ENCODE peak calls at places on chromosomes 2 and 18, in four cellular contexts. A, V, U and R are unnamed samples.

GRCh38 chr2:205712508-205712907 is 30.2 kb downstream of the NRP2 start:
- DNase-seq in V (no peak), A (no peak), U (no peak), R (no peak)

GRCh38 chr2:3223080-3223923 is 154.3 kb downstream of the EIPR1 start:
- DNase-seq in A (no peak), U (no peak), V (peak), R (no peak)

GRCh38 chr18:21489119-21489750 is 111.3 kb downstream of the ESCO1 start:
- DNase-seq in A (peak), U (peak), V (no peak), R (peak)

GRCh38 chr18:41436772-41437171 is 518.3 kb upstream of the PIK3C3 start:
- DNase-seq in U (no peak), A (no peak), V (no peak), R (no peak)

GRCh38 chr2:61789807-61790602 is 63.9 kb downstream of the FAM161A start:
- DNase-seq in A (no peak), V (no peak), U (no peak), R (no peak)

GRCh38 chr2:133674433-133675331 is 106.4 kb upstream of the NCKAP5 start:
- DNase-seq in V (no peak), U (peak), A (no peak), R (peak)

GRCh38 chr2:224278531-224278930 is 123.4 kb downstream of the FAM124B start:
- DNase-seq in U (no peak), A (no peak), V (no peak), R (no peak)

GRCh38 chr2:30629866-30630265 is 177.4 kb downstream of the CAPN13 start:
- DNase-seq in V (no peak), A (no peak), U (no peak), R (no peak)

GRCh38 chr2:53035153-53035552 is 732.5 kb upstream of the CHAC2 start:
- DNase-seq in U (no peak), A (no peak), V (no peak), R (no peak)

GRCh38 chr2:188322569-188323531 is 31.2 kb downstream of the GULP1 start:
- DNase-seq in V (no peak), A (no peak), U (no peak), R (no peak)

GRCh38 chr2:63980794-63981193 is 38.4 kb downstream of the VPS54 start:
- DNase-seq in V (no peak), A (no peak), U (no peak), R (no peak)

GRCh38 chr2:134395779-134396178 is 141.9 kb downstream of the MGAT5 start:
- DNase-seq in V (no peak), U (no peak), A (no peak), R (no peak)

DNA sequence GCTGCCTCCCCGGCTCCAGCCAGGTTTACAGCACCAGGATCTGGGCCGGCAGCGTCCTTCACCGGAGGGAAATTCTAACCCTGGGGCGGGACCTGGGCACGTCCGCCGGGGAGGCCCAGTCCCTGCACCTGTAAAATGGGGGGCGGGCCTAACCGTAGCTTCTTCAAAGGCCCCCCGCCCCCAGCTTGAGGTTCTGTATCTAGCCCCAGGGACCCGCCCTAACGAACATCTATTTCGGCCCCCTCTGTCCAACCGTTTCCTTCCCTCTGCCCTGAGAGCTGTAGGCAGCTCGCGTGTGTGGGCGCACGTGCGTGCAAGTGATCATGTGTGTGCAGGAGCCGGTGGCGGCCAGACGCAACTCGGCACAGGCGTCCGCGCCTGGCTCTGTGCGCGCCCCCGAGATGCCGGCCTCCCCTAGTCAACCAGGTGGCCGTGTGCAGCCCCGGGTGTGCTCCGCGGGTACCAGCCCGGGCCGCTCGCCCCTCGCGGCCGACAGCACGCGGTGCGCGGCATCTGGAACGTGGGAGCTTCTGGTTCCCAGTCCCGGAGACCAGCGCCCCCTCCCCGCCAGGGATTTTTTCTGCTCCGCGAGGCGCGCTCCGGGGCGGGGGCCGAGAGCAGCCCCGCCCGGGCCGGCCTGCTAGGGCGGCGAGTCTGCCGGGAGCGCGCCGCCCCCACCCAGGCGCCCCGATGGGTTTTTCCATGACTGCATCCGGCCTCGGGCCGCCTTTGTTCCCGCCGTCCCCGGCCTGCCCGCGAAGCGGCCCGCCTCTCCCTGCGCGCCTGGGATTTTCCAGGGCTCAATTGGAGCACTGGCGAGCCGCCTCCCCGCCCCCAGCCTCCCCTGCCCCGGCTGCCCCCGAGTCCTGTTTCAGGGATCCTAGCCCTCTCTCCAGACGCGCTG is 21.2 kb downstream of the TEX44 start:
- DNase-seq in A (peak), U (peak), V (peak), R (peak)
- TF ChIP-seq CREM in A (no peak), U (no peak), V (peak), R (no peak)

GRCh38 chr2:227889336-227889735 is 17.9 kb downstream of the DAW1 start:
- DNase-seq in V (no peak), A (no peak), U (no peak), R (no peak)
- TF ChIP-seq CREM in V (no peak), A (no peak), U (no peak), R (no peak)

DNA sequence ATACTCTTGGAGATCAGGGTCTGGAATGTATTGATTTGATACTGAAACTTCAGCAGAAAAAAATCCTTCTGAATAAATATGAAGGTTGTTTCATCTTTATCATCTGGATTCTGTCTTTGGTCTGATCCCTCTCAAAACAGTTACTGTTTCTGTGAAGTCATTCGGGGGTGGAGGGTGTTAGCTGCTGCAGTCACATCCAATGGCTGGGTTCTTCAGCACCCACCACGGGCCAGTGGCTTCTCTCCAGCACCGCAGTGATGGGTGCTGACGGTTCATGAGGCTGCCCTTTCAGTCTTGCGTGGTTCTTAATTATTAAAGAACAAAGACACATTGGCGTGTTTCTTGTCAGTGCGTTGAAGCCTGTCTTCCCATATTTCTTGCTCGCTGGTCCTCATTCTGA is 148.0 kb downstream of the LDLRAD4 start:
- DNase-seq in U (no peak), A (no peak), V (no peak), R (no peak)
- TF ChIP-seq CREM in U (no peak), A (no peak), V (no peak), R (no peak)

DNA sequence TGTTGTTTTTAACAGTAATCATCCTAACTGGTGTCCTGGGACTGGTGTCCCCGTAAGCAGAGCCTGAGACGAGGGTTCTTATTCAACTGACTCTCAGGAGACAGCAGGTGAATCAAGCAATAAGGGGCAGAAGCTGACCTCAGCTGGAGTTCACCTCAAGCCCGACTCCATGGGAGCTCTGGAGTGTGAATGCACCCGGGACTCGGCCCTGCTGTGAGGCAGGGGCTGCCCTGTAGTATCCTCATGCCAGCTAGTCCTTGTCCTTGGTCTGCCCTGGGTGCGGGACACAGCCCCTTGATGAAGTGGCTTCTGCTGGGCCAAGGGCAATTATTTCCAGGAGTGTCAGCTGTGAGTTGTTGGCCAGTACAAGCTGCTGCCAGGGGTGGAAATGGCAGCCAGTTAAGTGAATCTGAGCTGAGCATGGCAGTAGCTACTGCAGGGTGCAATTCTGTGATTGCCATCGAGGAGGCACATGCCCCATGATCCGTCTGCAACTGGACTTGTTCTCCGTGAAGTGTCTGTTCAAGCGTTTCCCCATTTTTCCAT is 54.9 kb upstream of the OTOS start:
- DNase-seq in A (no peak), U (no peak), V (no peak), R (no peak)
- TF ChIP-seq CREM in A (no peak), U (no peak), V (no peak), R (no peak)

DNA sequence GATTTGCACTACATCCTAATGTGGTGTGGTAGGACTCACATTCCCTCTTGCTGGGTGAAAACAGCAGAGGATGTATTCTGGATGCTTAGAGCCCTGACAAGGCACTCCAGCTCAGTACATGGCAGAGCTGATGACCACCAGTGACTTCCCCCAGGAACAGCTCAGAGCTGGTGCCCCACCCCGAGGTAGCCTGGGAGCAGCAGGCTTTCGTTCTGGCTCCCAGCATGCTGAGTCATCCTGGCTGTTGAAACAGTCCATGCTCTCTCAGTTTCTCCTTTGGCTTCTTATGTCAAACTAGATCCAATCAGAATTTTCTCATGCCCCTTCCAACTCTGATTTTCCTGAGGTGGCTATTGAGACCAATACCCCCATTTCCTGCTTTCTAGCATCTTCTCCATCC is 438.2 kb downstream of the NBAS start:
- DNase-seq in U (no peak), A (peak), V (no peak), R (no peak)
- TF ChIP-seq CREM in U (no peak), A (no peak), V (no peak), R (no peak)

GRCh38 chr2:73268831-73269685 is 15.2 kb downstream of the FBXO41 start:
- DNase-seq in U (peak), A (no peak), V (no peak), R (no peak)
- TF ChIP-seq CREM in U (peak), A (no peak), V (no peak), R (no peak)

GRCh38 chr18:36217348-36217747 is 30.1 kb downstream of the MOCOS start:
- DNase-seq in V (no peak), A (no peak), U (no peak), R (peak)

GRCh38 chr18:36212978-36213303 is 25.6 kb downstream of the MOCOS start:
- DNase-seq in U (no peak), V (no peak), A (no peak), R (no peak)

GRCh38 chr18:36214811-36215210 is 27.5 kb downstream of the MOCOS start:
- DNase-seq in A (no peak), U (no peak), V (no peak), R (no peak)

GRCh38 chr18:36212301-36212977 is 25.1 kb downstream of the MOCOS start:
- DNase-seq in A (peak), V (no peak), U (no peak), R (no peak)

GRCh38 chr18:36215577-36215976 is 28.3 kb downstream of the MOCOS start:
- DNase-seq in U (no peak), V (no peak), A (no peak), R (no peak)
- TF ChIP-seq CREM in U (no peak), V (no peak), A (no peak), R (no peak)